ENCODE peak calls at places on chromosomes 7 and 10, in eight cellular contexts. T is HTR-8/SVneo; X is stimulated activated CD4-positive, alpha-beta T cell treated with anti-CD3 and anti-CD28 coated beads, Interleukin-2, amount 100 ng/mL, for 48 hours; W is left colon; I is mucosa of descending colon; F is globus pallidus; K is iris pigment epithelial cell; R is T follicular helper cell. P is an unnamed sample.

GRCh38 chr10:29590598-29591415 is 44.0 kb downstream of the SVIL start:
- DNase-seq in T (peak), X (no peak), W (no peak), I (no peak), F (peak), K (peak), R (no peak), P (peak)

GRCh38 chr10:71887767-71888166 is 36.7 kb upstream of the PSAP start:
- DNase-seq in T (no peak), X (no peak), W (no peak), I (no peak), F (no peak), K (no peak), R (no peak), P (no peak)

GRCh38 chr7:117715784-117716445 is 157.3 kb downstream of the CTTNBP2 start:
- DNase-seq in T (peak), X (no peak), W (peak), I (no peak), F (peak), K (peak), R (no peak), P (peak)

GRCh38 chr10:78549536-78549935 is 515.9 kb downstream of the RPS24 start:
- DNase-seq in T (no peak), X (no peak), W (no peak), I (no peak), F (no peak), K (no peak), R (no peak), P (no peak)

GRCh38 chr10:89916481-89916880 is 215.1 kb downstream of the KIF20B start:
- DNase-seq in T (peak), X (no peak), W (no peak), I (no peak), F (no peak), K (no peak), R (no peak), P (peak)

GRCh38 chr7:5997210-5997808 is 11.5 kb downstream of the PMS2 start:
- DNase-seq in T (peak), X (no peak), W (peak), I (no peak), F (peak), K (peak), R (peak), P (peak)

GRCh38 chr10:88401671-88402347 is 181.3 kb downstream of the RNLS start:
- DNase-seq in T (no peak), X (no peak), W (no peak), I (no peak), F (no peak), K (peak), R (no peak), P (peak)

GRCh38 chr10:100811752-100812750 is 66.7 kb downstream of the PAX2 start:
- DNase-seq in T (no peak), X (no peak), W (no peak), I (no peak), F (no peak), K (no peak), R (no peak), P (no peak)

GRCh38 chr10:71265201-71265575 is 52.8 kb downstream of the UNC5B start:
- DNase-seq in T (no peak), X (no peak), W (no peak), I (no peak), F (no peak), K (no peak), R (no peak), P (no peak)

GRCh38 chr7:150379590-150380379 is 655 bp downstream of the ZNF775 start:
- DNase-seq in T (no peak), X (no peak), W (peak), I (peak), F (peak), K (peak), R (no peak), P (peak)

GRCh38 chr7:22672892-22673637 is 53.9 kb upstream of the IL6 start:
- DNase-seq in T (no peak), X (no peak), W (no peak), I (no peak), F (no peak), K (peak), R (no peak), P (peak)

GRCh38 chr10:131777921-131778320 is 122.9 kb upstream of the PPP2R2D start:
- DNase-seq in T (no peak), X (no peak), W (no peak), I (no peak), F (no peak), K (no peak), R (no peak), P (no peak)

GRCh38 chr7:137978464-137979237 is 23.2 kb downstream of the CREB3L2 start:
- DNase-seq in T (peak), X (no peak), W (no peak), I (no peak), F (no peak), K (peak), R (no peak), P (peak)

GRCh38 chr10:94065787-94066186 is 72.1 kb downstream of the PLCE1 start:
- DNase-seq in T (no peak), X (no peak), W (no peak), I (no peak), F (no peak), K (no peak), R (no peak), P (no peak)

GRCh38 chr7:39405591-39405990 is 160.6 kb upstream of the YAE1 start:
- DNase-seq in T (no peak), X (no peak), W (no peak), I (no peak), F (no peak), K (no peak), R (no peak), P (no peak)

P was measured in RPMI7951.